ENCODE peak calls at places on chromosomes 6 and 20, in seven cellular contexts. F, A, B, T, I, W and G are unnamed samples.

GRCh38 chr6:67045076-67045475 is 1338.0 kb upstream of the EYS start:
- DNase-seq in F (no peak), A (no peak), B (no peak), T (no peak), I (no peak), W (no peak), G (no peak)

GRCh38 chr6:70638468-70638867 is 29.2 kb upstream of the SMAP1 start:
- DNase-seq in F (no peak), A (no peak), B (no peak), T (no peak), I (no peak), W (no peak), G (no peak)

GRCh38 chr6:101401792-101402617 is 8.5 kb downstream of the GRIK2 start:
- DNase-seq in F (no peak), A (no peak), B (no peak), T (no peak), I (no peak), W (no peak), G (no peak)

GRCh38 chr20:56391596-56392281 is at the start of gene AURKA:
- DNase-seq in F (no peak), A (no peak), B (no peak), T (peak), I (no peak), W (no peak), G (no peak)

GRCh38 chr6:112416885-112417284 is 69.8 kb downstream of the RFPL4B start:
- DNase-seq in F (no peak), A (no peak), B (no peak), T (no peak), I (no peak), W (no peak), G (no peak)

GRCh38 chr20:18412202-18412901 is 54.5 kb downstream of the DZANK1 start:
- DNase-seq in F (no peak), A (no peak), B (no peak), T (no peak), I (no peak), W (no peak), G (no peak)

GRCh38 chr20:51634257-51634656 is 91.7 kb upstream of the NFATC2 start:
- DNase-seq in F (no peak), A (peak), B (no peak), T (no peak), I (no peak), W (no peak), G (no peak)

GRCh38 chr6:414447-414846 is 22.9 kb downstream of the IRF4 start:
- DNase-seq in F (no peak), A (no peak), B (no peak), T (no peak), I (no peak), W (no peak), G (no peak)

GRCh38 chr20:49484180-49485140 is 2.0 kb upstream of the KCNB1 start:
- DNase-seq in F (peak), A (peak), B (peak), T (peak), I (peak), W (peak), G (peak)

GRCh38 chr6:112365952-112366351 is 18.8 kb downstream of the RFPL4B start:
- DNase-seq in F (no peak), A (no peak), B (no peak), T (no peak), I (no peak), W (no peak), G (no peak)

GRCh38 chr20:57400821-57401564 is 9.8 kb downstream of the RBM38 start:
- DNase-seq in F (peak), A (no peak), B (no peak), T (no peak), I (no peak), W (no peak), G (no peak)